ENCODE peak calls at places on chromosomes 6 and 20, in ten cellular contexts. One of them, this sample, is unnamed.

GRCh38 chr20:44145131-44145770 is 41.7 kb downstream of the JPH2 start:
- DNase-seq in AG04449: no peak
- DNase-seq in stimulated activated CD4-positive, alpha-beta T cell treated with anti-CD3 and anti-CD28 coated beads, Interleukin-1b, Interleukin-23, amount 100 ng/mL, for 4 hours: no peak
- DNase-seq in cardiac fibroblast: no peak
- DNase-seq in ACHN: no peak
- DNase-seq in GM23338: no peak
- DNase-seq in lower lobe of right lung: no peak
- DNase-seq in SHP77 treated with DMSO at 0.1 percent for 48 hours: no peak
- DNase-seq in iPS-NIHi11: no peak
- DNase-seq in HuH-7: no peak
- DNase-seq in this sample: no peak

GRCh38 chr20:45390931-45391330 is 12.8 kb upstream of the TP53TG5 start:
- DNase-seq in iPS-NIHi11: no peak
- DNase-seq in SHP77 treated with DMSO at 0.1 percent for 48 hours: no peak
- DNase-seq in stimulated activated CD4-positive, alpha-beta T cell treated with anti-CD3 and anti-CD28 coated beads, Interleukin-1b, Interleukin-23, amount 100 ng/mL, for 4 hours: no peak
- DNase-seq in GM23338: no peak
- DNase-seq in cardiac fibroblast: no peak
- DNase-seq in ACHN: no peak
- DNase-seq in HuH-7: no peak
- DNase-seq in AG04449: no peak
- DNase-seq in lower lobe of right lung: no peak
- DNase-seq in this sample: no peak

GRCh38 chr6:166450167-166450873 is 67.6 kb upstream of the MPC1 start:
- DNase-seq in iPS-NIHi11: no peak
- DNase-seq in cardiac fibroblast: no peak
- DNase-seq in ACHN: no peak
- DNase-seq in HuH-7: no peak
- DNase-seq in stimulated activated CD4-positive, alpha-beta T cell treated with anti-CD3 and anti-CD28 coated beads, Interleukin-1b, Interleukin-23, amount 100 ng/mL, for 4 hours: no peak
- DNase-seq in GM23338: no peak
- DNase-seq in SHP77 treated with DMSO at 0.1 percent for 48 hours: no peak
- DNase-seq in lower lobe of right lung: no peak
- DNase-seq in AG04449: no peak
- DNase-seq in this sample: no peak

GRCh38 chr6:43993881-43994523 is 133.2 kb downstream of the MRPL14 start:
- DNase-seq in lower lobe of right lung: no peak
- DNase-seq in SHP77 treated with DMSO at 0.1 percent for 48 hours: no peak
- DNase-seq in AG04449: no peak
- DNase-seq in stimulated activated CD4-positive, alpha-beta T cell treated with anti-CD3 and anti-CD28 coated beads, Interleukin-1b, Interleukin-23, amount 100 ng/mL, for 4 hours: no peak
- DNase-seq in ACHN: no peak
- DNase-seq in cardiac fibroblast: no peak
- DNase-seq in iPS-NIHi11: no peak
- DNase-seq in GM23338: no peak
- DNase-seq in HuH-7: no peak
- DNase-seq in this sample: no peak

GRCh38 chr6:162964703-162965140 is 236.9 kb downstream of the PACRG start:
- DNase-seq in cardiac fibroblast: peak
- DNase-seq in stimulated activated CD4-positive, alpha-beta T cell treated with anti-CD3 and anti-CD28 coated beads, Interleukin-1b, Interleukin-23, amount 100 ng/mL, for 4 hours: no peak
- DNase-seq in ACHN: peak
- DNase-seq in SHP77 treated with DMSO at 0.1 percent for 48 hours: no peak
- DNase-seq in HuH-7: no peak
- DNase-seq in iPS-NIHi11: no peak
- DNase-seq in GM23338: no peak
- DNase-seq in lower lobe of right lung: no peak
- DNase-seq in AG04449: peak
- DNase-seq in this sample: no peak

GRCh38 chr6:10555625-10556309 is 34.6 kb downstream of the GCNT2 start:
- DNase-seq in iPS-NIHi11: peak
- DNase-seq in ACHN: no peak
- DNase-seq in AG04449: no peak
- DNase-seq in GM23338: peak
- DNase-seq in stimulated activated CD4-positive, alpha-beta T cell treated with anti-CD3 and anti-CD28 coated beads, Interleukin-1b, Interleukin-23, amount 100 ng/mL, for 4 hours: no peak
- DNase-seq in HuH-7: no peak
- DNase-seq in SHP77 treated with DMSO at 0.1 percent for 48 hours: peak
- DNase-seq in cardiac fibroblast: peak
- DNase-seq in lower lobe of right lung: peak
- DNase-seq in this sample: no peak

GRCh38 chr6:25056130-25056529 is 120.4 kb upstream of the RIPOR2 start:
- DNase-seq in GM23338: no peak
- DNase-seq in ACHN: no peak
- DNase-seq in HuH-7: no peak
- DNase-seq in lower lobe of right lung: peak
- DNase-seq in iPS-NIHi11: no peak
- DNase-seq in AG04449: no peak
- DNase-seq in stimulated activated CD4-positive, alpha-beta T cell treated with anti-CD3 and anti-CD28 coated beads, Interleukin-1b, Interleukin-23, amount 100 ng/mL, for 4 hours: no peak
- DNase-seq in cardiac fibroblast: no peak
- DNase-seq in SHP77 treated with DMSO at 0.1 percent for 48 hours: no peak
- DNase-seq in this sample: no peak

GRCh38 chr6:35318200-35318844 is 20.7 kb downstream of the DEF6 start:
- DNase-seq in HuH-7: peak
- DNase-seq in lower lobe of right lung: peak
- DNase-seq in AG04449: no peak
- DNase-seq in SHP77 treated with DMSO at 0.1 percent for 48 hours: peak
- DNase-seq in GM23338: peak
- DNase-seq in cardiac fibroblast: peak
- DNase-seq in ACHN: peak
- DNase-seq in iPS-NIHi11: peak
- DNase-seq in stimulated activated CD4-positive, alpha-beta T cell treated with anti-CD3 and anti-CD28 coated beads, Interleukin-1b, Interleukin-23, amount 100 ng/mL, for 4 hours: no peak
- DNase-seq in this sample: no peak

GRCh38 chr20:258963-259362 is 1.4 kb downstream of the DEFB132 start:
- DNase-seq in lower lobe of right lung: no peak
- DNase-seq in cardiac fibroblast: peak
- DNase-seq in iPS-NIHi11: no peak
- DNase-seq in AG04449: no peak
- DNase-seq in HuH-7: peak
- DNase-seq in GM23338: peak
- DNase-seq in ACHN: peak
- DNase-seq in SHP77 treated with DMSO at 0.1 percent for 48 hours: peak
- DNase-seq in stimulated activated CD4-positive, alpha-beta T cell treated with anti-CD3 and anti-CD28 coated beads, Interleukin-1b, Interleukin-23, amount 100 ng/mL, for 4 hours: no peak
- DNase-seq in this sample: no peak

GRCh38 chr6:44011350-44011925 is 115.8 kb downstream of the MRPL14 start:
- DNase-seq in cardiac fibroblast: no peak
- DNase-seq in AG04449: no peak
- DNase-seq in ACHN: peak
- DNase-seq in HuH-7: no peak
- DNase-seq in stimulated activated CD4-positive, alpha-beta T cell treated with anti-CD3 and anti-CD28 coated beads, Interleukin-1b, Interleukin-23, amount 100 ng/mL, for 4 hours: no peak
- DNase-seq in GM23338: no peak
- DNase-seq in lower lobe of right lung: no peak
- DNase-seq in SHP77 treated with DMSO at 0.1 percent for 48 hours: no peak
- DNase-seq in iPS-NIHi11: no peak
- DNase-seq in this sample: no peak

GRCh38 chr6:140153703-140154102 is 779.3 kb upstream of the CITED2 start:
- DNase-seq in SHP77 treated with DMSO at 0.1 percent for 48 hours: no peak
- DNase-seq in iPS-NIHi11: no peak
- DNase-seq in lower lobe of right lung: no peak
- DNase-seq in HuH-7: no peak
- DNase-seq in AG04449: no peak
- DNase-seq in cardiac fibroblast: peak
- DNase-seq in GM23338: no peak
- DNase-seq in stimulated activated CD4-positive, alpha-beta T cell treated with anti-CD3 and anti-CD28 coated beads, Interleukin-1b, Interleukin-23, amount 100 ng/mL, for 4 hours: no peak
- DNase-seq in ACHN: no peak
- DNase-seq in this sample: no peak

GRCh38 chr6:129507059-129507807 is 202.7 kb downstream of the ARHGAP18 start:
- DNase-seq in ACHN: no peak
- DNase-seq in stimulated activated CD4-positive, alpha-beta T cell treated with anti-CD3 and anti-CD28 coated beads, Interleukin-1b, Interleukin-23, amount 100 ng/mL, for 4 hours: no peak
- DNase-seq in GM23338: no peak
- DNase-seq in cardiac fibroblast: no peak
- DNase-seq in SHP77 treated with DMSO at 0.1 percent for 48 hours: no peak
- DNase-seq in lower lobe of right lung: no peak
- DNase-seq in HuH-7: no peak
- DNase-seq in iPS-NIHi11: no peak
- DNase-seq in AG04449: no peak
- DNase-seq in this sample: no peak

GRCh38 chr6:170490259-170490658 is 62.8 kb downstream of the PSMB1 start:
- DNase-seq in ACHN: no peak
- DNase-seq in lower lobe of right lung: no peak
- DNase-seq in AG04449: no peak
- DNase-seq in iPS-NIHi11: no peak
- DNase-seq in HuH-7: no peak
- DNase-seq in cardiac fibroblast: no peak
- DNase-seq in GM23338: no peak
- DNase-seq in stimulated activated CD4-positive, alpha-beta T cell treated with anti-CD3 and anti-CD28 coated beads, Interleukin-1b, Interleukin-23, amount 100 ng/mL, for 4 hours: no peak
- DNase-seq in SHP77 treated with DMSO at 0.1 percent for 48 hours: no peak
- DNase-seq in this sample: no peak

This sample was measured in CD14-positive monocyte.